ENCODE peak calls at places on chromosome 17, in five cellular contexts. One of them, this sample, is unnamed.

GRCh38 chr17:45791041-45791582 is 7.0 kb downstream of the CRHR1 start:
- DNase-seq in AG04450: no peak
- DNase-seq in substantia nigra: no peak
- DNase-seq in left ventricle myocardium inferior: no peak
- DNase-seq in hepatocyte: no peak
- DNase-seq in this sample: no peak

GRCh38 chr17:31835984-31836383 is 23.1 kb downstream of the COPRS start:
- DNase-seq in AG04450: no peak
- DNase-seq in substantia nigra: no peak
- DNase-seq in left ventricle myocardium inferior: no peak
- DNase-seq in hepatocyte: no peak
- DNase-seq in this sample: no peak

GRCh38 chr17:74464730-74465377 is 1.6 kb upstream of the CD300A start:
- DNase-seq in AG04450: no peak
- DNase-seq in substantia nigra: no peak
- DNase-seq in left ventricle myocardium inferior: no peak
- DNase-seq in hepatocyte: no peak
- DNase-seq in this sample: no peak

GRCh38 chr17:8754890-8755289 is 3.5 kb downstream of the SPDYE4 start:
- DNase-seq in AG04450: no peak
- DNase-seq in substantia nigra: no peak
- DNase-seq in left ventricle myocardium inferior: no peak
- DNase-seq in hepatocyte: no peak
- DNase-seq in this sample: no peak

GRCh38 chr17:17960500-17961050 is 11.6 kb downstream of the TOM1L2 start:
- DNase-seq in AG04450: no peak
- DNase-seq in substantia nigra: no peak
- DNase-seq in left ventricle myocardium inferior: no peak
- DNase-seq in hepatocyte: no peak
- DNase-seq in this sample: no peak

GRCh38 chr17:66367112-66367511 is 64.7 kb downstream of the PRKCA start:
- DNase-seq in AG04450: no peak
- DNase-seq in substantia nigra: no peak
- DNase-seq in left ventricle myocardium inferior: no peak
- DNase-seq in hepatocyte: no peak
- DNase-seq in this sample: no peak

GRCh38 chr17:33520404-33521032 is 227.4 kb upstream of the ASIC2 start:
- DNase-seq in AG04450: no peak
- DNase-seq in substantia nigra: peak; percentile 1
- DNase-seq in left ventricle myocardium inferior: peak; percentile 40
- DNase-seq in hepatocyte: peak; percentile 63
- DNase-seq in this sample: peak; percentile 17

GRCh38 chr17:80187090-80187489 is 17.3 kb downstream of the CARD14 start:
- DNase-seq in AG04450: no peak
- DNase-seq in substantia nigra: no peak
- DNase-seq in left ventricle myocardium inferior: no peak
- DNase-seq in hepatocyte: no peak
- DNase-seq in this sample: no peak

GRCh38 chr17:32518856-32519768 is 32.3 kb downstream of the CDK5R1 start:
- DNase-seq in AG04450: no peak
- DNase-seq in substantia nigra: no peak
- DNase-seq in left ventricle myocardium inferior: peak; percentile 57
- DNase-seq in hepatocyte: peak; percentile 81
- DNase-seq in this sample: peak; percentile 49

GRCh38 chr17:15918261-15918660 is 26.7 kb upstream of the ADORA2B start:
- DNase-seq in AG04450: no peak
- DNase-seq in substantia nigra: no peak
- DNase-seq in left ventricle myocardium inferior: no peak
- DNase-seq in hepatocyte: no peak
- DNase-seq in this sample: no peak

GRCh38 chr17:6608321-6608720 is 32.2 kb downstream of the KIAA0753 start:
- DNase-seq in AG04450: no peak
- DNase-seq in substantia nigra: no peak
- DNase-seq in left ventricle myocardium inferior: no peak
- DNase-seq in hepatocyte: no peak
- DNase-seq in this sample: no peak

GRCh38 chr17:38572665-38573365 is 32.9 kb downstream of the SRCIN1 start:
- DNase-seq in AG04450: no peak
- DNase-seq in substantia nigra: peak; percentile 76
- DNase-seq in left ventricle myocardium inferior: no peak
- DNase-seq in hepatocyte: peak; percentile 72
- DNase-seq in this sample: no peak

GRCh38 chr17:61584866-61585265 is 6.2 kb downstream of the NACA2 start:
- DNase-seq in AG04450: no peak
- DNase-seq in substantia nigra: no peak
- DNase-seq in left ventricle myocardium inferior: no peak
- DNase-seq in hepatocyte: no peak
- DNase-seq in this sample: no peak

GRCh38 chr17:81403671-81404534 is 8.6 kb downstream of the BAHCC1 start:
- DNase-seq in AG04450: no peak
- DNase-seq in substantia nigra: no peak
- DNase-seq in left ventricle myocardium inferior: peak; percentile 42
- DNase-seq in hepatocyte: no peak
- DNase-seq in this sample: no peak

GRCh38 chr17:32831627-32832243 is 45.2 kb downstream of the MYO1D start:
- DNase-seq in AG04450: no peak
- DNase-seq in substantia nigra: no peak
- DNase-seq in left ventricle myocardium inferior: no peak
- DNase-seq in hepatocyte: no peak
- DNase-seq in this sample: no peak

GRCh38 chr17:7408341-7408740 is 696 bp downstream of the NLGN2 start:
- DNase-seq in AG04450: no peak
- DNase-seq in substantia nigra: no peak
- DNase-seq in left ventricle myocardium inferior: no peak
- DNase-seq in hepatocyte: no peak
- DNase-seq in this sample: no peak

GRCh38 chr17:64441772-64442549 is 7.0 kb upstream of the MILR1 start:
- DNase-seq in AG04450: no peak
- DNase-seq in substantia nigra: no peak
- DNase-seq in left ventricle myocardium inferior: peak; percentile 22
- DNase-seq in hepatocyte: no peak
- DNase-seq in this sample: peak; percentile 24

GRCh38 chr17:49998836-49999511 is 4.0 kb upstream of the DLX3 start:
- DNase-seq in AG04450: no peak
- DNase-seq in substantia nigra: no peak
- DNase-seq in left ventricle myocardium inferior: no peak
- DNase-seq in hepatocyte: no peak
- DNase-seq in this sample: no peak

GRCh38 chr17:6067060-6067459 is 3.1 kb upstream of the WSCD1 start:
- DNase-seq in AG04450: no peak
- DNase-seq in substantia nigra: no peak
- DNase-seq in left ventricle myocardium inferior: no peak
- DNase-seq in hepatocyte: no peak
- DNase-seq in this sample: no peak

GRCh38 chr17:59565171-59565958 is at the start of gene DHX40:
- DNase-seq in AG04450: peak; percentile 85
- DNase-seq in substantia nigra: peak; percentile 79
- DNase-seq in left ventricle myocardium inferior: peak; percentile 94
- DNase-seq in hepatocyte: peak; percentile 97
- DNase-seq in this sample: peak; percentile 95

GRCh38 chr17:2053380-2054261 is 1.3 kb upstream of the HIC1 start:
- DNase-seq in AG04450: no peak
- DNase-seq in substantia nigra: peak; percentile 10
- DNase-seq in left ventricle myocardium inferior: peak; percentile 78
- DNase-seq in hepatocyte: peak; percentile 86
- DNase-seq in this sample: peak; percentile 77

GRCh38 chr17:43696891-43697290 is 35.2 kb upstream of the MEOX1 start:
- DNase-seq in AG04450: no peak
- DNase-seq in substantia nigra: no peak
- DNase-seq in left ventricle myocardium inferior: no peak
- DNase-seq in hepatocyte: no peak
- DNase-seq in this sample: no peak

GRCh38 chr17:80220709-80221215 is 535 bp downstream of the SLC26A11 start:
- DNase-seq in AG04450: no peak
- DNase-seq in substantia nigra: no peak
- DNase-seq in left ventricle myocardium inferior: no peak
- DNase-seq in hepatocyte: peak; percentile 62
- DNase-seq in this sample: peak; percentile 23

GRCh38 chr17:2034806-2035548 is 5.0 kb downstream of the DPH1 start:
- DNase-seq in AG04450: no peak
- DNase-seq in substantia nigra: no peak
- DNase-seq in left ventricle myocardium inferior: no peak
- DNase-seq in hepatocyte: no peak
- DNase-seq in this sample: no peak

GRCh38 chr17:82931696-82932060 is 91.9 kb upstream of the ZNF750 start:
- DNase-seq in AG04450: peak; percentile 73
- DNase-seq in substantia nigra: peak; percentile 2
- DNase-seq in left ventricle myocardium inferior: peak; percentile 70
- DNase-seq in hepatocyte: no peak
- DNase-seq in this sample: peak; percentile 34
- H3K27ac ChIP-seq in AG04450: peak overlapping the region; percentile 75
- H3K27ac ChIP-seq in substantia nigra: no peak overlapping the region
- H3K27ac ChIP-seq in left ventricle myocardium inferior: no peak overlapping the region
- H3K27ac ChIP-seq in hepatocyte: no peak overlapping the region
- H3K27ac ChIP-seq in this sample: no peak overlapping the region

GRCh38 chr17:40074871-40075215 is 12.1 kb downstream of the THRA start:
- DNase-seq in AG04450: no peak
- DNase-seq in substantia nigra: no peak
- DNase-seq in left ventricle myocardium inferior: no peak
- DNase-seq in hepatocyte: no peak
- DNase-seq in this sample: no peak
- H3K27ac ChIP-seq in AG04450: no peak overlapping the region
- H3K27ac ChIP-seq in substantia nigra: peak overlapping the region; percentile 100
- H3K27ac ChIP-seq in left ventricle myocardium inferior: peak overlapping the region; percentile 100
- H3K27ac ChIP-seq in hepatocyte: peak overlapping the region; percentile 98
- H3K27ac ChIP-seq in this sample: peak overlapping the region; percentile 90

GRCh38 chr17:69870751-69871199 is 204.2 kb upstream of the KCNJ16 start:
- DNase-seq in AG04450: peak; percentile 66
- DNase-seq in substantia nigra: no peak
- DNase-seq in left ventricle myocardium inferior: no peak
- DNase-seq in hepatocyte: peak; percentile 10
- DNase-seq in this sample: no peak

GRCh38 chr17:69872675-69873262 is 202.3 kb upstream of the KCNJ16 start:
- DNase-seq in AG04450: no peak
- DNase-seq in substantia nigra: no peak
- DNase-seq in left ventricle myocardium inferior: no peak
- DNase-seq in hepatocyte: no peak
- DNase-seq in this sample: no peak

GRCh38 chr17:69870091-69870530 is 204.9 kb upstream of the KCNJ16 start:
- DNase-seq in AG04450: peak; percentile 41
- DNase-seq in substantia nigra: no peak
- DNase-seq in left ventricle myocardium inferior: no peak
- DNase-seq in hepatocyte: no peak
- DNase-seq in this sample: no peak

GRCh38 chr17:69871318-69871717 is 203.7 kb upstream of the KCNJ16 start:
- DNase-seq in AG04450: no peak
- DNase-seq in substantia nigra: no peak
- DNase-seq in left ventricle myocardium inferior: no peak
- DNase-seq in hepatocyte: no peak
- DNase-seq in this sample: no peak

GRCh38 chr17:69874220-69874670 is 200.8 kb upstream of the KCNJ16 start:
- DNase-seq in AG04450: no peak
- DNase-seq in substantia nigra: no peak
- DNase-seq in left ventricle myocardium inferior: no peak
- DNase-seq in hepatocyte: no peak
- DNase-seq in this sample: no peak
- H3K27ac ChIP-seq in AG04450: no peak overlapping the region
- H3K27ac ChIP-seq in substantia nigra: no peak overlapping the region
- H3K27ac ChIP-seq in left ventricle myocardium inferior: no peak overlapping the region
- H3K27ac ChIP-seq in hepatocyte: no peak overlapping the region
- H3K27ac ChIP-seq in this sample: no peak overlapping the region

GRCh38 chr17:39951924-39952664 is 10.7 kb upstream of the GSDMA start:
- DNase-seq in AG04450: no peak
- DNase-seq in substantia nigra: no peak
- DNase-seq in left ventricle myocardium inferior: no peak
- DNase-seq in hepatocyte: no peak
- DNase-seq in this sample: peak; percentile 29
- H3K27ac ChIP-seq in AG04450: no peak overlapping the region
- H3K27ac ChIP-seq in substantia nigra: peak overlapping the region; percentile 70
- H3K27ac ChIP-seq in left ventricle myocardium inferior: peak overlapping the region; percentile 71
- H3K27ac ChIP-seq in hepatocyte: no peak overlapping the region
- H3K27ac ChIP-seq in this sample: peak overlapping the region; percentile 62

DNA sequence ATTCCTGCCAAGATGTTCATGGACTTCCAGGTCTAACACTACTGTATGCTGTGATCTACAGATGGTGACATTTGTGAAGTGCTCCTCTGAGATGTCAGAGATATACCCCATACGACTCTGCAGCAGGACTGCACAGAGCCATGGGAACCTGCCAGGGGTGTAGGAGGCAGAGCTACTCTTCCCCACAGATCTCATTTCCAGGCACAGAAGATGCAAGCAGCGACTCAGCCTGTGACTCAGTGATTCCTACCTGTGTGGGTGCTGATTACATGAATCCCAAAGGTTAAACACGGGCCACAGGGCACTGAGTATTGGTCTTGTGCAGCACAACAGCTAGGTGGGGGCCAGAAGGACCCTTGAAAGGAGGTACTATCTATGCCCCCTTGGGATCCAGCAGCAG is 137.0 kb upstream of the SOX9 start:
- DNase-seq in AG04450: no peak
- DNase-seq in substantia nigra: no peak
- DNase-seq in left ventricle myocardium inferior: no peak
- DNase-seq in hepatocyte: no peak
- DNase-seq in this sample: no peak
- H3K27ac ChIP-seq in AG04450: no peak overlapping the region
- H3K27ac ChIP-seq in substantia nigra: no peak overlapping the region
- H3K27ac ChIP-seq in left ventricle myocardium inferior: no peak overlapping the region
- H3K27ac ChIP-seq in hepatocyte: no peak overlapping the region
- H3K27ac ChIP-seq in this sample: no peak overlapping the region

GRCh38 chr17:79038545-79039135 is 14.7 kb downstream of the C1QTNF1 start:
- DNase-seq in AG04450: peak; percentile 64
- DNase-seq in substantia nigra: no peak
- DNase-seq in left ventricle myocardium inferior: no peak
- DNase-seq in hepatocyte: no peak
- DNase-seq in this sample: no peak

GRCh38 chr17:79035686-79036085 is 11.7 kb downstream of the C1QTNF1 start:
- DNase-seq in AG04450: no peak
- DNase-seq in substantia nigra: no peak
- DNase-seq in left ventricle myocardium inferior: no peak
- DNase-seq in hepatocyte: no peak
- DNase-seq in this sample: no peak

GRCh38 chr17:79034931-79035485 is 11.0 kb downstream of the C1QTNF1 start:
- DNase-seq in AG04450: no peak
- DNase-seq in substantia nigra: no peak
- DNase-seq in left ventricle myocardium inferior: no peak
- DNase-seq in hepatocyte: no peak
- DNase-seq in this sample: no peak

GRCh38 chr17:79036181-79036580 is 12.2 kb downstream of the C1QTNF1 start:
- DNase-seq in AG04450: no peak
- DNase-seq in substantia nigra: no peak
- DNase-seq in left ventricle myocardium inferior: no peak
- DNase-seq in hepatocyte: no peak
- DNase-seq in this sample: no peak

GRCh38 chr17:79036609-79037008 is 12.6 kb downstream of the C1QTNF1 start:
- DNase-seq in AG04450: peak; percentile 78
- DNase-seq in substantia nigra: no peak
- DNase-seq in left ventricle myocardium inferior: no peak
- DNase-seq in hepatocyte: no peak
- DNase-seq in this sample: no peak
- H3K27ac ChIP-seq in AG04450: peak overlapping the region; percentile 11
- H3K27ac ChIP-seq in substantia nigra: no peak overlapping the region
- H3K27ac ChIP-seq in left ventricle myocardium inferior: peak overlapping the region; percentile 25
- H3K27ac ChIP-seq in hepatocyte: no peak overlapping the region
- H3K27ac ChIP-seq in this sample: no peak overlapping the region

This sample was measured in transverse colon.